ENCODE peak calls at places on chromosome 19, in five cellular contexts. H is right atrium auricular region, E is AG20443, W is glutamatergic neuron, Q is pancreas. J is an unnamed sample.

GRCh38 chr19:35522745-35523327 is 5.3 kb downstream of the SBSN start:
- DNase-seq in H (no peak), E (no peak), W (no peak), Q (no peak), J (no peak)

GRCh38 chr19:29546583-29547190 is 20.9 kb downstream of the VSTM2B start:
- DNase-seq in H (no peak), E (no peak), W (no peak), Q (no peak), J (no peak)

GRCh38 chr19:11924886-11925583 is at the start of gene ZNF700:
- DNase-seq in H (peak; percentile 95), E (peak; percentile 95), W (peak; percentile 94), Q (peak; percentile 95), J (peak; percentile 98)

GRCh38 chr19:58096884-58097283 is 1.1 kb downstream of the ZSCAN18 start:
- DNase-seq in H (no peak), E (no peak), W (no peak), Q (no peak), J (peak; percentile 61)

GRCh38 chr19:13091400-13092161 is 11.1 kb downstream of the LYL1 start:
- DNase-seq in H (peak; percentile 84), E (peak; percentile 83), W (peak; percentile 58), Q (no peak), J (no peak)

GRCh38 chr19:16378291-16378889 is 53.8 kb downstream of the KLF2 start:
- DNase-seq in H (no peak), E (no peak), W (no peak), Q (no peak), J (no peak)

GRCh38 chr19:31261019-31261595 is 88.1 kb downstream of the TSHZ3 start:
- DNase-seq in H (no peak), E (no peak), W (no peak), Q (no peak), J (no peak)

GRCh38 chr19:8488351-8488750 is 14.1 kb downstream of the PRAM1 start:
- DNase-seq in H (no peak), E (no peak), W (no peak), Q (no peak), J (no peak)

GRCh38 chr19:30326076-30326710 is 46.0 kb upstream of the ZNF536 start:
- DNase-seq in H (no peak), E (no peak), W (no peak), Q (no peak), J (peak; percentile 49)

GRCh38 chr19:54164369-54165068 is 5.0 kb upstream of the LENG1 start:
- DNase-seq in H (peak; percentile 68), E (peak; percentile 60), W (peak; percentile 59), Q (no peak), J (peak; percentile 44)

GRCh38 chr19:2186071-2186846 is 22.5 kb downstream of the DOT1L start:
- DNase-seq in H (peak; percentile 88), E (peak; percentile 98), W (no peak), Q (no peak), J (peak; percentile 91)

GRCh38 chr19:40398417-40399056 is 8.6 kb upstream of the HIPK4 start:
- DNase-seq in H (no peak), E (peak; percentile 45), W (peak; percentile 46), Q (no peak), J (peak; percentile 52)

GRCh38 chr19:14031719-14032480 is at the start of gene IL27RA:
- DNase-seq in H (no peak), E (peak; percentile 58), W (peak; percentile 63), Q (peak; percentile 55), J (peak; percentile 60)

GRCh38 chr19:41367848-41368301 is 3.9 kb upstream of the B9D2 start:
- DNase-seq in H (no peak), E (peak; percentile 62), W (no peak), Q (no peak), J (no peak)

GRCh38 chr19:50844296-50844935 is 10.3 kb upstream of the KLK3 start:
- DNase-seq in H (no peak), E (no peak), W (no peak), Q (no peak), J (no peak)

GRCh38 chr19:35755160-35755549 is 1.7 kb downstream of the HSPB6 start:
- DNase-seq in H (no peak), E (no peak), W (no peak), Q (no peak), J (no peak)

J was measured in thyroid gland.